ENCODE peak calls at places on chromosomes 12 and 14, in six cellular contexts. F, I, Z, A, D and X are unnamed samples.

GRCh38 chr12:80702889-80703605 is 4.4 kb upstream of the MYF6 start:
- DNase-seq in F (no peak), I (no peak), Z (peak), A (no peak), D (no peak), X (no peak)

GRCh38 chr14:20454359-20454644 is 310 bp downstream of the OSGEP start:
- DNase-seq in F (peak), I (peak), Z (no peak), A (peak), D (no peak), X (no peak)

GRCh38 chr12:9869307-9870161 is at the start of gene CLEC2B:
- DNase-seq in F (no peak), I (no peak), Z (no peak), A (no peak), D (no peak), X (no peak)

GRCh38 chr12:66514581-66514980 is 164.3 kb downstream of the GRIP1 start:
- DNase-seq in F (no peak), I (no peak), Z (no peak), A (no peak), D (no peak), X (no peak)

GRCh38 chr14:85218982-85219381 is 311.0 kb upstream of the FLRT2 start:
- DNase-seq in F (no peak), I (no peak), Z (no peak), A (no peak), D (no peak), X (no peak)

GRCh38 chr12:112843272-112843671 is 51.7 kb downstream of the RPH3A start:
- DNase-seq in F (no peak), I (no peak), Z (peak), A (no peak), D (no peak), X (no peak)

GRCh38 chr12:10361084-10361483 is 28.8 kb downstream of the KLRK1 start:
- DNase-seq in F (no peak), I (no peak), Z (no peak), A (no peak), D (no peak), X (no peak)

GRCh38 chr14:73168274-73168673 is 32.0 kb downstream of the PSEN1 start:
- DNase-seq in F (no peak), I (no peak), Z (no peak), A (no peak), D (no peak), X (no peak)

GRCh38 chr14:30995674-30996073 is 29.8 kb upstream of the AP4S1 start:
- DNase-seq in F (no peak), I (no peak), Z (no peak), A (no peak), D (no peak), X (no peak)

GRCh38 chr12:13028825-13029570 is 15.2 kb upstream of the FAM234B start:
- DNase-seq in F (no peak), I (no peak), Z (no peak), A (no peak), D (no peak), X (no peak)

GRCh38 chr14:69937367-69937777 is 58.2 kb downstream of the SMOC1 start:
- DNase-seq in F (no peak), I (no peak), Z (no peak), A (no peak), D (no peak), X (no peak)

GRCh38 chr12:15014708-15015107 is 41.9 kb downstream of the PDE6H start:
- DNase-seq in F (no peak), I (no peak), Z (no peak), A (no peak), D (no peak), X (no peak)

GRCh38 chr14:50740858-50741257 is 72.8 kb upstream of the SAV1 start:
- DNase-seq in F (no peak), I (no peak), Z (no peak), A (no peak), D (no peak), X (no peak)

GRCh38 chr12:11894890-11895289 is 175.8 kb upstream of the BCL2L14 start:
- DNase-seq in F (no peak), I (no peak), Z (no peak), A (no peak), D (no peak), X (no peak)

GRCh38 chr12:31000751-31001150 is 72.9 kb upstream of the DDX11 start:
- DNase-seq in F (no peak), I (no peak), Z (no peak), A (no peak), D (no peak), X (no peak)

GRCh38 chr12:6056406-6057211 is 67.9 kb downstream of the VWF start:
- DNase-seq in F (peak), I (no peak), Z (peak), A (peak), D (no peak), X (no peak)

GRCh38 chr12:47828967-47829482 is 9.3 kb upstream of the HDAC7 start:
- DNase-seq in F (no peak), I (peak), Z (peak), A (no peak), D (no peak), X (peak)

GRCh38 chr12:26848156-26848825 is 15.3 kb upstream of the ITPR2 start:
- DNase-seq in F (no peak), I (no peak), Z (no peak), A (no peak), D (no peak), X (no peak)

GRCh38 chr14:104677506-104678332 is 11.7 kb upstream of the INF2 start:
- DNase-seq in F (peak), I (peak), Z (peak), A (peak), D (peak), X (no peak)

GRCh38 chr12:32949815-32950214 is 53.2 kb upstream of the PKP2 start:
- DNase-seq in F (no peak), I (no peak), Z (no peak), A (no peak), D (no peak), X (no peak)

GRCh38 chr14:73770977-73771847 is 57.0 kb upstream of the PNMA1 start:
- DNase-seq in F (no peak), I (no peak), Z (no peak), A (no peak), D (no peak), X (no peak)

GRCh38 chr12:63098851-63099250 is 52.1 kb downstream of the AVPR1A start:
- DNase-seq in F (no peak), I (no peak), Z (no peak), A (no peak), D (no peak), X (no peak)

GRCh38 chr12:112992541-112993398 is 14.5 kb downstream of the OAS2 start:
- DNase-seq in F (no peak), I (peak), Z (peak), A (peak), D (peak), X (peak)

GRCh38 chr12:56204275-56204674 is 15.0 kb upstream of the SMARCC2 start:
- DNase-seq in F (no peak), I (no peak), Z (no peak), A (no peak), D (no peak), X (no peak)

GRCh38 chr12:105793421-105793820 is 345.3 kb downstream of the NUAK1 start:
- DNase-seq in F (no peak), I (no peak), Z (no peak), A (no peak), D (no peak), X (no peak)

GRCh38 chr14:105411017-105411941 is 8.3 kb upstream of the MTA1 start:
- DNase-seq in F (no peak), I (peak), Z (peak), A (peak), D (peak), X (no peak)

GRCh38 chr14:100547633-100548294 is 39.5 kb downstream of the BEGAIN start:
- DNase-seq in F (peak), I (peak), Z (no peak), A (no peak), D (no peak), X (peak)

GRCh38 chr14:61321385-61322010 is at the start of gene PRKCH:
- DNase-seq in F (peak), I (peak), Z (peak), A (peak), D (peak), X (peak)

GRCh38 chr12:93230311-93230689 is 147.4 kb upstream of the NUDT4 start:
- DNase-seq in F (no peak), I (no peak), Z (no peak), A (no peak), D (no peak), X (no peak)

GRCh38 chr12:50017047-50017446 is 8.2 kb downstream of the RACGAP1 start:
- DNase-seq in F (no peak), I (peak), Z (no peak), A (no peak), D (no peak), X (peak)

GRCh38 chr14:97458302-97459137 is 661.3 kb downstream of the VRK1 start:
- DNase-seq in F (peak), I (peak), Z (peak), A (peak), D (no peak), X (no peak)